ENCODE peak calls at places on chromosomes 11 and 22, in seven cellular contexts. I is neural progenitor cell, L is HCT116, C is fibroblast of mammary gland, D is fibroblast of pulmonary artery, A is upper lobe of right lung, P is endothelial cell of umbilical vein. G is an unnamed sample.

GRCh38 chr11:123473941-123474668 is 44.0 kb downstream of the GRAMD1B start:
- DNase-seq in L (no peak), I (no peak), A (no peak), P (peak), D (peak), C (peak), G (peak)

GRCh38 chr11:66045177-66045639 is 3.8 kb downstream of the GAL3ST3 start:
- DNase-seq in D (peak), L (peak), P (peak), A (peak), C (peak), I (peak), G (no peak)

GRCh38 chr11:45332486-45332934 is 46.4 kb upstream of the SYT13 start:
- DNase-seq in I (peak), L (peak), P (no peak), C (peak), A (no peak), D (peak), G (no peak)

GRCh38 chr11:28835317-28835716 is 727.1 kb downstream of the METTL15 start:
- DNase-seq in I (no peak), D (no peak), C (no peak), A (no peak), P (no peak), L (no peak), G (no peak)

GRCh38 chr11:102986815-102987214 is 31.3 kb upstream of the MMP13 start:
- DNase-seq in I (no peak), A (no peak), D (peak), C (peak), P (peak), L (no peak), G (no peak)

GRCh38 chr11:68353118-68353517 is 40.7 kb downstream of the LRP5 start:
- DNase-seq in A (no peak), I (no peak), C (no peak), L (no peak), D (no peak), P (no peak), G (no peak)

GRCh38 chr11:133681901-133682300 is 149.6 kb upstream of the OPCML start:
- DNase-seq in I (peak), C (no peak), D (no peak), L (no peak), A (no peak), P (no peak), G (no peak)

GRCh38 chr22:30704978-30705377 is 10.3 kb downstream of the OSBP2 start:
- DNase-seq in A (no peak), I (no peak), P (no peak), C (no peak), L (no peak), D (no peak), G (no peak)

GRCh38 chr11:33944693-33945424 is 53.0 kb upstream of the LMO2 start:
- DNase-seq in L (no peak), D (no peak), A (no peak), I (no peak), C (no peak), P (no peak), G (no peak)

GRCh38 chr11:119783466-119784400 is 54.7 kb upstream of the NECTIN1 start:
- DNase-seq in P (no peak), L (no peak), C (peak), A (no peak), I (no peak), D (no peak), G (no peak)

GRCh38 chr11:31757245-31757835 is 53.8 kb downstream of the PAX6 start:
- DNase-seq in I (no peak), D (peak), P (no peak), A (no peak), C (peak), L (no peak), G (no peak)

GRCh38 chr11:74449369-74449931 is 17.9 kb downstream of the KCNE3 start:
- DNase-seq in I (peak), C (peak), D (peak), A (no peak), P (peak), L (peak), G (peak)

GRCh38 chr11:5698281-5698680 is 8.7 kb downstream of the TRIM22 start:
- DNase-seq in C (no peak), A (no peak), L (no peak), P (no peak), D (no peak), I (no peak), G (no peak)

GRCh38 chr22:36493690-36494110 is 12.3 kb upstream of the TXN2 start:
- DNase-seq in I (no peak), A (peak), L (no peak), C (no peak), D (no peak), P (no peak), G (no peak)

GRCh38 chr11:3109434-3109833 is 52.2 kb upstream of the CARS1 start:
- DNase-seq in C (no peak), D (no peak), A (peak), I (no peak), L (no peak), P (no peak), G (no peak)

GRCh38 chr22:40525250-40525884 is 111.2 kb downstream of the MRTFA start:
- DNase-seq in I (peak), C (peak), L (no peak), D (peak), A (peak), P (peak), G (no peak)

GRCh38 chr11:86416494-86416893 is 41.8 kb downstream of the CCDC81 start:
- DNase-seq in D (no peak), C (no peak), L (no peak), A (no peak), P (no peak), I (no peak), G (no peak)

GRCh38 chr22:25546751-25547150 is 17.7 kb upstream of the GRK3 start:
- DNase-seq in A (no peak), I (no peak), P (no peak), L (peak), D (no peak), C (peak), G (no peak)

GRCh38 chr22:30609260-30610185 is 2.5 kb downstream of the TCN2 start:
- DNase-seq in L (no peak), A (no peak), C (peak), P (peak), I (no peak), D (peak), G (peak)

GRCh38 chr11:104467414-104467813 is 303.5 kb upstream of the PDGFD start:
- DNase-seq in I (no peak), C (peak), A (no peak), L (no peak), D (peak), P (no peak), G (no peak)

GRCh38 chr22:27196483-27196882 is 539.1 kb downstream of the MIAT start:
- DNase-seq in P (no peak), A (no peak), L (no peak), C (no peak), D (no peak), I (no peak), G (no peak)

GRCh38 chr11:118447423-118447822 is 11.1 kb downstream of the KMT2A start:
- DNase-seq in A (no peak), I (no peak), P (no peak), C (no peak), L (no peak), D (no peak), G (no peak)
- TF ChIP-seq CTCF in A (no peak), I (no peak), P (no peak), C (no peak), L (no peak), D (no peak), G (no peak)

GRCh38 chr22:41976070-41976901 is 7.0 kb downstream of the SEPTIN3 start:
- DNase-seq in D (no peak), P (no peak), C (no peak), L (no peak), I (peak), A (peak), G (no peak)

GRCh38 chr22:41978732-41979131 is 9.5 kb downstream of the SEPTIN3 start:
- DNase-seq in A (no peak), L (no peak), I (no peak), P (no peak), D (no peak), C (no peak), G (no peak)

GRCh38 chr22:41982886-41983285 is 13.6 kb downstream of the SEPTIN3 start:
- DNase-seq in A (no peak), I (no peak), C (no peak), L (no peak), D (no peak), P (no peak), G (no peak)

GRCh38 chr22:41976961-41977566 is 7.8 kb downstream of the SEPTIN3 start:
- DNase-seq in C (no peak), I (peak), A (no peak), L (no peak), P (no peak), D (no peak), G (no peak)

DNA sequence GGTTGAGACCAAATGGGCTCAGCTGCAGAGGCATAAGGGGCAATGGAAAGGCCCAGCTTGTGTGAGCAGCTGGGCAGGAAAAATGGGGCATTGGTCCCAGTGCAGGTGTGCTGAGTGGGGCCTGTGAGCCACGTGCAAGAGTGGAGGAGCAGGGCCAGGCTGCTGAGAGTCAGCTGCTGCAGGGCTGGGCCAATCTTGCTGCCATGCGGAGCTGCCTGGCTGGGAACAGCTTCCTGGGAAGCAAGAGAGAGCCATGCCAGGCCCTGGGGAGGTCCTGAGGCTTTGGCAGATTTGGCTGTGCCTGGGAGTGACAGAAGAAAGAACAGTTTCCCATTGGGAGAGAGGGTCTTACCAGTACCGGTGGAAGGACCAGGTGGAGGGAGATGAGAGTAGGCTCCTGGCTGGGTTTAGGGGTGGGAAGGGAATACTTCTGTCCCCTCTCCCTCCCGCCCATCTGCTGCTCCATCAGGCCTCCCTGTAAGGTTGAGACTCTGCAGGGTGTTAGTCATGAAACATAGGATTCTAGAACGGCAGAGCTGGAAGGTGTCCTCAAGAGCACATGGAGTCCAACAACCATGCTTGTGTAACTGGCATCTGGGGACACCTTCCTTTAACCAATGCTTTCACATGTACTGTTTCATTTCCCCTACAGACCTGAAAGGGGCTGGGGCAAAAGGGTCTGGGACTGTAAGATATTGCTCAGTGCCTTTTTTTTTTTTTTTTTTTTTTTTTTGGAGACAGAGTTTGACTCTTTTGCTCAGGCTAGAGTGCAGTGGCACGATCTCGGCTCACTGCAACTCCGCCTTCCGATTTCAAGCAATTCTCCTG is 10.4 kb downstream of the SEPTIN3 start:
- DNase-seq in D (no peak), C (no peak), L (no peak), P (no peak), A (no peak), I (no peak), G (no peak)
- H3K4me3 ChIP-seq in D (no peak), C (no peak), L (no peak), P (no peak), A (no peak), I (no peak), G (no peak)

GRCh38 chr11:19110290-19110689 is 6.7 kb upstream of the ZDHHC13 start:
- DNase-seq in D (no peak), L (no peak), I (peak), C (no peak), P (peak), A (no peak), G (no peak)
- TF ChIP-seq CTCF in D (no peak), L (no peak), I (no peak), C (no peak), P (no peak), A (no peak), G (no peak)

GRCh38 chr22:29018293-29019189 is 43.1 kb downstream of the C22orf31 start:
- DNase-seq in P (no peak), C (no peak), L (no peak), D (no peak), A (no peak), I (no peak), G (no peak)

GRCh38 chr22:29022101-29022817 is 39.4 kb downstream of the C22orf31 start:
- DNase-seq in L (no peak), D (no peak), I (no peak), C (no peak), P (no peak), A (no peak), G (no peak)

GRCh38 chr22:29028468-29028867 is 33.2 kb downstream of the C22orf31 start:
- DNase-seq in C (no peak), I (no peak), P (no peak), D (no peak), L (no peak), A (no peak), G (no peak)

GRCh38 chr22:29026579-29026978 is 35.1 kb downstream of the C22orf31 start:
- DNase-seq in I (no peak), C (no peak), L (no peak), P (no peak), D (no peak), A (no peak), G (no peak)

GRCh38 chr22:29023172-29023796 is 38.3 kb downstream of the C22orf31 start:
- DNase-seq in C (no peak), P (peak), I (no peak), A (no peak), D (no peak), L (no peak), G (no peak)
- H3K4me3 ChIP-seq in C (no peak), P (no peak), I (no peak), A (no peak), D (no peak), L (no peak), G (no peak)

DNA sequence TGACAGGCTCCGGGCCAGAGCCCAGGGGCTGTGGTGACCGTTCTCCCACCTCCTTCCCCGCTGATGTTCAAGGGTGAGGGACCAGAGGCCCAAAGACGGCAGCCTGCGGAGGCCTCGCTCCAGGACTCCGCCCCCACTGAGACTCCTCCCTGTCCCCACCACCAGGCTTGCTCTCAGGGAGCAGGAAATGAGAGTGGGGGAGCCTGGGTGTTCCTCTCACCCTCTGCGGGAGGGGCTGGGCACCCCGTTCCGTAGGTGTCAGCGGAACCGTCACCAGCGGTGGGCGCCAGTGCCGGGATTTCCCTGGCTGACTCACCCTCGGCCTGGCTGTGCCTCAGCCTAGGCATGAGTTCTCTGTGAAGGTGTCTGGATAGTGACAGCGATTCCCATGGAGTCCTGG is 15.7 kb downstream of the DAGLA start:
- DNase-seq in I (no peak), A (peak), D (peak), P (peak), L (no peak), C (peak), G (peak)
- TF ChIP-seq CTCF in I (no peak), A (no peak), D (no peak), P (no peak), L (no peak), C (no peak), G (no peak)

DNA sequence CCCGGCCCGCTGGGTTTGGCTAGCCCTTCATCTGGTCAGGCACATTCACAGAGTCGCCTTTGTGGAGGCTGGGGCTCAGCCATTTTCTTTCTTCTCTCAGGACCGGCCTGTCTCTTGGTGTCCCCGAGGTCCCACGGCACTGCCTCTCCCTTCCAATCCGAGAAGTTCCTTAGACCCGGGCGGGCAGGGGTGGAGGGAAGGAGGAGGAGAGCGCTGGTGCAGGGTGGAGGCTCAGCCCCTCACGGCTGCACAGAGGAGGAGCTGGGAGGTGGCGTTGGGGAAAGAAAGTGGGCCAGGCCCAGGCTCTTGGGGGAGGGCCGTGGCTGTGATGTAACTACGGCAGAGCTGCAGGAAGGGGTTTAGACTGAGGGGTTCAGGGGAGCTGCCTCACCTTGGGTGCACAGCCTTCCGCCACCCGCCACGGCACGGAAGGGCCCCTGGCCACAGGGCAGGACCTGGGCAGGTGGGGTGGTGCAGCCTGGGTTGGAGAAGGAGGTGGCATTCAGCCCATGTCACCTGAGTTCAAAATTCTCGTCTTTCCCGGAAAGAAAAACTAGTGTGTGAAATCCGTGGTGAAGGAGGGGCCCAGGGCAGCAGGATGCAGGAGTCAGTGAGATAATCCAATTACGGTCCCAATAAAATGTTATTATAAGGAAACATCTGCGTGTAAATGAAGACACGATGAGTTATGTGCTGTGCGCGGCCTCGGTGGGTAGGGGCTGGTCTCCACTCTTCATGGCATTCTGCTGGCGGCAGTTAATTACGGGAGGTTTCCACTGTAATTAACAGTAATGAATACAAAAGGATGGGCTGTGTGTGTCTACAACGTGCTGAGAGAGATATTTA is 1.7 kb downstream of the BRSK2 start:
- DNase-seq in C (no peak), P (no peak), L (no peak), A (no peak), I (peak), D (no peak), G (no peak)
- H3K4me3 ChIP-seq in C (no peak), P (no peak), L (peak), A (no peak), I (peak), D (no peak), G (no peak)